ENCODE peak calls at places on chromosomes 4 and X, in seven cellular contexts. K, M, X, Z, F, U and C are unnamed samples.

GRCh38 chrX:154370300-154370881 is 4.0 kb downstream of the FLNA start:
- DNase-seq in Z (peak), K (no peak), M (no peak), U (no peak), X (no peak), F (no peak), C (no peak)

GRCh38 chr4:145954924-145955339 is 16.3 kb upstream of the ZNF827 start:
- DNase-seq in X (no peak), M (no peak), Z (peak), K (peak), F (peak), U (peak), C (peak)

GRCh38 chr4:96983830-96984229 is 1143.9 kb downstream of the PDHA2 start:
- DNase-seq in K (peak), U (peak), X (no peak), Z (no peak), F (no peak), M (no peak), C (no peak)

GRCh38 chr4:10094841-10095240 is 21.8 kb downstream of the WDR1 start:
- DNase-seq in F (no peak), U (no peak), Z (no peak), X (no peak), K (no peak), M (no peak), C (no peak)

GRCh38 chr4:7571001-7571400 is 136.3 kb upstream of the PSAPL1 start:
- DNase-seq in M (no peak), U (no peak), Z (no peak), K (no peak), X (no peak), F (no peak), C (no peak)

GRCh38 chr4:53861856-53862610 is 202.4 kb downstream of the CHIC2 start:
- DNase-seq in U (peak), Z (peak), F (peak), X (no peak), K (peak), M (no peak), C (no peak)

GRCh38 chrX:123860506-123860840 is 620 bp downstream of the XIAP start:
- DNase-seq in X (no peak), Z (peak), U (peak), M (no peak), K (peak), F (peak), C (no peak)

GRCh38 chr4:116636917-116637316 is 448.5 kb downstream of the TRAM1L1 start:
- DNase-seq in F (no peak), U (no peak), M (no peak), Z (no peak), X (no peak), K (no peak), C (no peak)

GRCh38 chr4:107951551-107951950 is 20.2 kb downstream of the CYP2U1 start:
- DNase-seq in U (peak), F (peak), M (no peak), K (no peak), Z (peak), X (no peak), C (no peak)

GRCh38 chr4:25165916-25166315 is 5.7 kb upstream of the SEPSECS start:
- DNase-seq in M (no peak), Z (no peak), F (no peak), K (no peak), X (no peak), U (no peak), C (no peak)

GRCh38 chr4:69860521-69861298 is 765 bp upstream of the SULT1E1 start:
- DNase-seq in F (no peak), U (no peak), K (no peak), Z (no peak), X (no peak), M (no peak), C (no peak)

GRCh38 chr4:19123681-19124080 is 1102.1 kb upstream of the LCORL start:
- DNase-seq in Z (no peak), M (no peak), U (peak), K (no peak), F (no peak), X (no peak), C (no peak)

GRCh38 chr4:161457311-161457710 is 706.5 kb downstream of the FSTL5 start:
- DNase-seq in F (no peak), Z (no peak), X (no peak), K (no peak), M (no peak), U (no peak), C (no peak)

GRCh38 chr4:37073226-37073840 is 171.2 kb upstream of the NWD2 start:
- DNase-seq in F (no peak), M (no peak), X (no peak), K (peak), Z (no peak), U (no peak), C (no peak)

GRCh38 chr4:169385356-169385755 is 114.6 kb upstream of the SH3RF1 start:
- DNase-seq in K (no peak), X (no peak), Z (peak), U (no peak), F (peak), M (no peak), C (no peak)

GRCh38 chrX:119069128-119069527 is 3.7 kb upstream of the CT47C1 start:
- DNase-seq in U (no peak), K (no peak), X (no peak), F (no peak), M (no peak), Z (no peak), C (no peak)

GRCh38 chr4:151555151-151555945 is 146.4 kb downstream of the FHIP1A start:
- DNase-seq in X (no peak), M (no peak), F (no peak), Z (no peak), U (no peak), K (no peak), C (no peak)